ENCODE peak calls at places on chromosomes 4 and X, in nine cellular contexts. One of them, this sample, is unnamed.

GRCh38 chr4:156638925-156639605 is 332.5 kb downstream of the PDGFC start:
- DNase-seq in GM23338: no peak
- DNase-seq in CD4-positive, alpha-beta T cell: no peak
- DNase-seq in esophagus squamous epithelium: no peak
- DNase-seq in choroid plexus epithelial cell: peak
- DNase-seq in AG04450: peak
- DNase-seq in spleen: no peak
- DNase-seq in left ventricle myocardium inferior: no peak
- DNase-seq in GM10248: no peak
- DNase-seq in this sample: no peak

GRCh38 chrX:68853665-68854251 is 24.9 kb downstream of the EFNB1 start:
- DNase-seq in GM23338: peak
- DNase-seq in CD4-positive, alpha-beta T cell: no peak
- DNase-seq in esophagus squamous epithelium: no peak
- DNase-seq in choroid plexus epithelial cell: no peak
- DNase-seq in AG04450: no peak
- DNase-seq in spleen: no peak
- DNase-seq in left ventricle myocardium inferior: no peak
- DNase-seq in GM10248: no peak
- DNase-seq in this sample: no peak

GRCh38 chr4:114807759-114808404 is 209.3 kb downstream of the UGT8 start:
- DNase-seq in GM23338: peak
- DNase-seq in CD4-positive, alpha-beta T cell: peak
- DNase-seq in esophagus squamous epithelium: no peak
- DNase-seq in choroid plexus epithelial cell: peak
- DNase-seq in AG04450: no peak
- DNase-seq in spleen: no peak
- DNase-seq in left ventricle myocardium inferior: no peak
- DNase-seq in GM10248: peak
- DNase-seq in this sample: peak

GRCh38 chr4:8525383-8526120 is 54.6 kb upstream of the GPR78 start:
- DNase-seq in GM23338: no peak
- DNase-seq in CD4-positive, alpha-beta T cell: no peak
- DNase-seq in esophagus squamous epithelium: no peak
- DNase-seq in choroid plexus epithelial cell: peak
- DNase-seq in AG04450: no peak
- DNase-seq in spleen: peak
- DNase-seq in left ventricle myocardium inferior: no peak
- DNase-seq in GM10248: no peak
- DNase-seq in this sample: no peak

GRCh38 chr4:157887316-157887715 is 285.5 kb downstream of the GASK1B start:
- DNase-seq in GM23338: no peak
- DNase-seq in CD4-positive, alpha-beta T cell: no peak
- DNase-seq in esophagus squamous epithelium: no peak
- DNase-seq in choroid plexus epithelial cell: no peak
- DNase-seq in AG04450: no peak
- DNase-seq in spleen: no peak
- DNase-seq in left ventricle myocardium inferior: no peak
- DNase-seq in GM10248: no peak
- DNase-seq in this sample: no peak

GRCh38 chr4:128517739-128518510 is 230.3 kb upstream of the PGRMC2 start:
- DNase-seq in GM23338: peak
- DNase-seq in CD4-positive, alpha-beta T cell: no peak
- DNase-seq in esophagus squamous epithelium: no peak
- DNase-seq in choroid plexus epithelial cell: peak
- DNase-seq in AG04450: peak
- DNase-seq in spleen: no peak
- DNase-seq in left ventricle myocardium inferior: peak
- DNase-seq in GM10248: peak
- DNase-seq in this sample: peak

GRCh38 chr4:118716304-118716703 is 31.1 kb downstream of the METTL14 start:
- DNase-seq in GM23338: peak
- DNase-seq in CD4-positive, alpha-beta T cell: no peak
- DNase-seq in esophagus squamous epithelium: no peak
- DNase-seq in choroid plexus epithelial cell: no peak
- DNase-seq in AG04450: no peak
- DNase-seq in spleen: no peak
- DNase-seq in left ventricle myocardium inferior: no peak
- DNase-seq in GM10248: no peak
- DNase-seq in this sample: no peak

GRCh38 chr4:1336079-1336478 is 10.9 kb upstream of the UVSSA start:
- DNase-seq in GM23338: no peak
- DNase-seq in CD4-positive, alpha-beta T cell: no peak
- DNase-seq in esophagus squamous epithelium: no peak
- DNase-seq in choroid plexus epithelial cell: peak
- DNase-seq in AG04450: no peak
- DNase-seq in spleen: peak
- DNase-seq in left ventricle myocardium inferior: no peak
- DNase-seq in GM10248: no peak
- DNase-seq in this sample: no peak

GRCh38 chr4:89653012-89653411 is 183.9 kb downstream of the SNCA start:
- DNase-seq in GM23338: no peak
- DNase-seq in CD4-positive, alpha-beta T cell: no peak
- DNase-seq in esophagus squamous epithelium: no peak
- DNase-seq in choroid plexus epithelial cell: no peak
- DNase-seq in AG04450: no peak
- DNase-seq in spleen: no peak
- DNase-seq in left ventricle myocardium inferior: no peak
- DNase-seq in GM10248: no peak
- DNase-seq in this sample: no peak

GRCh38 chrX:107632291-107632690 is 4.0 kb downstream of the PRPS1 start:
- DNase-seq in GM23338: no peak
- DNase-seq in CD4-positive, alpha-beta T cell: no peak
- DNase-seq in esophagus squamous epithelium: no peak
- DNase-seq in choroid plexus epithelial cell: no peak
- DNase-seq in AG04450: no peak
- DNase-seq in spleen: no peak
- DNase-seq in left ventricle myocardium inferior: no peak
- DNase-seq in GM10248: no peak
- DNase-seq in this sample: no peak

GRCh38 chr4:183987987-183988392 is 82.9 kb downstream of the STOX2 start:
- DNase-seq in GM23338: peak
- DNase-seq in CD4-positive, alpha-beta T cell: no peak
- DNase-seq in esophagus squamous epithelium: no peak
- DNase-seq in choroid plexus epithelial cell: peak
- DNase-seq in AG04450: peak
- DNase-seq in spleen: no peak
- DNase-seq in left ventricle myocardium inferior: peak
- DNase-seq in GM10248: no peak
- DNase-seq in this sample: no peak

GRCh38 chr4:158775091-158775651 is 6.3 kb downstream of the FNIP2 start:
- DNase-seq in GM23338: no peak
- DNase-seq in CD4-positive, alpha-beta T cell: no peak
- DNase-seq in esophagus squamous epithelium: no peak
- DNase-seq in choroid plexus epithelial cell: peak
- DNase-seq in AG04450: no peak
- DNase-seq in spleen: no peak
- DNase-seq in left ventricle myocardium inferior: no peak
- DNase-seq in GM10248: no peak
- DNase-seq in this sample: no peak

GRCh38 chr4:56908206-56909082 is 744 bp downstream of the REST start:
- DNase-seq in GM23338: peak
- DNase-seq in CD4-positive, alpha-beta T cell: peak
- DNase-seq in esophagus squamous epithelium: no peak
- DNase-seq in choroid plexus epithelial cell: peak
- DNase-seq in AG04450: no peak
- DNase-seq in spleen: peak
- DNase-seq in left ventricle myocardium inferior: peak
- DNase-seq in GM10248: peak
- DNase-seq in this sample: peak

GRCh38 chrX:129798888-129799287 is 19.1 kb downstream of the SASH3 start:
- DNase-seq in GM23338: no peak
- DNase-seq in CD4-positive, alpha-beta T cell: no peak
- DNase-seq in esophagus squamous epithelium: no peak
- DNase-seq in choroid plexus epithelial cell: no peak
- DNase-seq in AG04450: no peak
- DNase-seq in spleen: no peak
- DNase-seq in left ventricle myocardium inferior: no peak
- DNase-seq in GM10248: no peak
- DNase-seq in this sample: no peak

GRCh38 chrX:12425496-12425895 is 287.2 kb downstream of the FRMPD4 start:
- DNase-seq in GM23338: no peak
- DNase-seq in CD4-positive, alpha-beta T cell: no peak
- DNase-seq in esophagus squamous epithelium: no peak
- DNase-seq in choroid plexus epithelial cell: no peak
- DNase-seq in AG04450: no peak
- DNase-seq in spleen: no peak
- DNase-seq in left ventricle myocardium inferior: no peak
- DNase-seq in GM10248: no peak
- DNase-seq in this sample: no peak

GRCh38 chr4:18020145-18020670 is 1.3 kb downstream of the LCORL start:
- DNase-seq in GM23338: peak
- DNase-seq in CD4-positive, alpha-beta T cell: no peak
- DNase-seq in esophagus squamous epithelium: no peak
- DNase-seq in choroid plexus epithelial cell: peak
- DNase-seq in AG04450: no peak
- DNase-seq in spleen: no peak
- DNase-seq in left ventricle myocardium inferior: no peak
- DNase-seq in GM10248: peak
- DNase-seq in this sample: peak

GRCh38 chr4:102338405-102338804 is 6.9 kb downstream of the SLC39A8 start:
- DNase-seq in GM23338: no peak
- DNase-seq in CD4-positive, alpha-beta T cell: no peak
- DNase-seq in esophagus squamous epithelium: no peak
- DNase-seq in choroid plexus epithelial cell: peak
- DNase-seq in AG04450: no peak
- DNase-seq in spleen: no peak
- DNase-seq in left ventricle myocardium inferior: no peak
- DNase-seq in GM10248: no peak
- DNase-seq in this sample: no peak

GRCh38 chrX:2614911-2615310 is 76.2 kb upstream of the CD99 start:
- DNase-seq in GM23338: peak
- DNase-seq in CD4-positive, alpha-beta T cell: no peak
- DNase-seq in esophagus squamous epithelium: no peak
- DNase-seq in choroid plexus epithelial cell: peak
- DNase-seq in AG04450: peak
- DNase-seq in spleen: no peak
- DNase-seq in left ventricle myocardium inferior: no peak
- DNase-seq in GM10248: no peak
- DNase-seq in this sample: no peak

GRCh38 chr4:180913750-180914149 is 1329.5 kb upstream of the TENM3 start:
- DNase-seq in GM23338: no peak
- DNase-seq in CD4-positive, alpha-beta T cell: no peak
- DNase-seq in esophagus squamous epithelium: no peak
- DNase-seq in choroid plexus epithelial cell: peak
- DNase-seq in AG04450: no peak
- DNase-seq in spleen: no peak
- DNase-seq in left ventricle myocardium inferior: no peak
- DNase-seq in GM10248: no peak
- DNase-seq in this sample: no peak

GRCh38 chr4:86816463-86817107 is 32.6 kb downstream of the SLC10A6 start:
- DNase-seq in GM23338: no peak
- DNase-seq in CD4-positive, alpha-beta T cell: no peak
- DNase-seq in esophagus squamous epithelium: no peak
- DNase-seq in choroid plexus epithelial cell: peak
- DNase-seq in AG04450: no peak
- DNase-seq in spleen: no peak
- DNase-seq in left ventricle myocardium inferior: peak
- DNase-seq in GM10248: no peak
- DNase-seq in this sample: no peak

GRCh38 chr4:95013236-95013635 is 255.5 kb downstream of the BMPR1B start:
- DNase-seq in GM23338: no peak
- DNase-seq in CD4-positive, alpha-beta T cell: no peak
- DNase-seq in esophagus squamous epithelium: no peak
- DNase-seq in choroid plexus epithelial cell: peak
- DNase-seq in AG04450: no peak
- DNase-seq in spleen: no peak
- DNase-seq in left ventricle myocardium inferior: no peak
- DNase-seq in GM10248: no peak
- DNase-seq in this sample: no peak

GRCh38 chr4:112532267-112532666 is 16.3 kb upstream of the NEUROG2 start:
- DNase-seq in GM23338: no peak
- DNase-seq in CD4-positive, alpha-beta T cell: no peak
- DNase-seq in esophagus squamous epithelium: no peak
- DNase-seq in choroid plexus epithelial cell: no peak
- DNase-seq in AG04450: no peak
- DNase-seq in spleen: no peak
- DNase-seq in left ventricle myocardium inferior: no peak
- DNase-seq in GM10248: no peak
- DNase-seq in this sample: no peak

GRCh38 chr4:140884431-140885058 is 128.4 kb upstream of the TBC1D9 start:
- DNase-seq in GM23338: peak
- DNase-seq in CD4-positive, alpha-beta T cell: no peak
- DNase-seq in esophagus squamous epithelium: no peak
- DNase-seq in choroid plexus epithelial cell: peak
- DNase-seq in AG04450: peak
- DNase-seq in spleen: no peak
- DNase-seq in left ventricle myocardium inferior: no peak
- DNase-seq in GM10248: peak
- DNase-seq in this sample: peak
- TF ChIP-seq CTCF in GM23338: peak
- TF ChIP-seq CTCF in CD4-positive, alpha-beta T cell: no peak
- TF ChIP-seq CTCF in esophagus squamous epithelium: peak
- TF ChIP-seq CTCF in choroid plexus epithelial cell: peak
- TF ChIP-seq CTCF in AG04450: peak
- TF ChIP-seq CTCF in spleen: no peak
- TF ChIP-seq CTCF in left ventricle myocardium inferior: peak
- TF ChIP-seq CTCF in GM10248: peak
- TF ChIP-seq CTCF in this sample: peak

GRCh38 chrX:78886550-78886949 is 58.6 kb upstream of the P2RY10 start:
- DNase-seq in GM23338: peak
- DNase-seq in CD4-positive, alpha-beta T cell: no peak
- DNase-seq in esophagus squamous epithelium: no peak
- DNase-seq in choroid plexus epithelial cell: peak
- DNase-seq in AG04450: no peak
- DNase-seq in spleen: no peak
- DNase-seq in left ventricle myocardium inferior: no peak
- DNase-seq in GM10248: peak
- DNase-seq in this sample: peak
- TF ChIP-seq CTCF in GM23338: no peak
- TF ChIP-seq CTCF in CD4-positive, alpha-beta T cell: peak
- TF ChIP-seq CTCF in esophagus squamous epithelium: peak
- TF ChIP-seq CTCF in choroid plexus epithelial cell: peak
- TF ChIP-seq CTCF in AG04450: no peak
- TF ChIP-seq CTCF in spleen: no peak
- TF ChIP-seq CTCF in left ventricle myocardium inferior: peak
- TF ChIP-seq CTCF in GM10248: peak
- TF ChIP-seq CTCF in this sample: peak

DNA sequence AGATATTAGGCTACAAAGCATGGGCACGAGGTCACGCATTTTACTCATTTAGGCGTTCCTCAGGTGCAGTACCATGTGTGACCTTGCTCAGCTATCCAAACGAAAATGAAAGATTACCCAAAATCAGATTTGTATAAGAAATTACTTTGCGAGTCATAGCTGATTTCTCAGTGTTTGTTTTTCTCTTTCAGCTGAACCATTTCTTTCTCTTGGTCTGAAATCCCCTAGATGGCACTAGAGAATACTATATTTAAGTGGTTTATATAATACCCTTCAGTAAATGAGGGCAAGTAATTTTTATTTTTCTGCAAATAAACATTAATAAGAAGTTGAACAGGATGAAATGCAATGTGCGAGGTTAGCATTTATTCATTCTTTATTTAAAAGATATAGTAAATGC is 496.6 kb downstream of the STIM2 start:
- DNase-seq in GM23338: peak
- DNase-seq in CD4-positive, alpha-beta T cell: no peak
- DNase-seq in esophagus squamous epithelium: no peak
- DNase-seq in choroid plexus epithelial cell: peak
- DNase-seq in AG04450: no peak
- DNase-seq in spleen: no peak
- DNase-seq in left ventricle myocardium inferior: no peak
- DNase-seq in GM10248: no peak
- DNase-seq in this sample: no peak
- TF ChIP-seq CTCF in GM23338: no peak
- TF ChIP-seq CTCF in CD4-positive, alpha-beta T cell: no peak
- TF ChIP-seq CTCF in esophagus squamous epithelium: no peak
- TF ChIP-seq CTCF in choroid plexus epithelial cell: no peak
- TF ChIP-seq CTCF in AG04450: no peak
- TF ChIP-seq CTCF in spleen: no peak
- TF ChIP-seq CTCF in left ventricle myocardium inferior: peak
- TF ChIP-seq CTCF in GM10248: no peak
- TF ChIP-seq CTCF in this sample: no peak

GRCh38 chr4:176150283-176150682 is 45.1 kb downstream of the SPATA4 start:
- DNase-seq in GM23338: peak
- DNase-seq in CD4-positive, alpha-beta T cell: no peak
- DNase-seq in esophagus squamous epithelium: no peak
- DNase-seq in choroid plexus epithelial cell: peak
- DNase-seq in AG04450: no peak
- DNase-seq in spleen: no peak
- DNase-seq in left ventricle myocardium inferior: no peak
- DNase-seq in GM10248: peak
- DNase-seq in this sample: no peak
- TF ChIP-seq CTCF in GM23338: peak
- TF ChIP-seq CTCF in CD4-positive, alpha-beta T cell: no peak
- TF ChIP-seq CTCF in esophagus squamous epithelium: peak
- TF ChIP-seq CTCF in choroid plexus epithelial cell: peak
- TF ChIP-seq CTCF in AG04450: peak
- TF ChIP-seq CTCF in spleen: no peak
- TF ChIP-seq CTCF in left ventricle myocardium inferior: peak
- TF ChIP-seq CTCF in GM10248: no peak
- TF ChIP-seq CTCF in this sample: no peak